ENCODE peak calls at places on chromosomes 5 and 9, in eight cellular contexts. R is gastrocnemius medialis, F is ovary, D is tibial nerve, L is adrenal gland, G is IMR-90, I is endothelial cell of umbilical vein, Q is body of pancreas. P is an unnamed sample.
A peak's percentile ranks its signal among the peaks of the same experiment; 100 is the strongest.

GRCh38 chr5:73912755-73913365 is 286.9 kb downstream of the ARHGEF28 start:
- DNase-seq in R (no peak), F (no peak), D (no peak), L (no peak), G (peak; percentile 29), I (no peak), Q (no peak), P (no peak)

GRCh38 chr5:158725223-158725825 is 374.4 kb downstream of the EBF1 start:
- DNase-seq in R (no peak), F (no peak), D (no peak), L (no peak), G (no peak), I (no peak), Q (no peak), P (peak; percentile 19)

GRCh38 chr5:6907320-6907918 is 194.2 kb downstream of the TENT4A start:
- DNase-seq in R (no peak), F (no peak), D (no peak), L (no peak), G (no peak), I (no peak), Q (no peak), P (no peak)

GRCh38 chr9:15349892-15350761 is 43.1 kb upstream of the TTC39B start:
- DNase-seq in R (no peak), F (no peak), D (no peak), L (peak; percentile 17), G (peak; percentile 18), I (no peak), Q (no peak), P (peak; percentile 29)

GRCh38 chr9:129886226-129887174 is 51.2 kb downstream of the USP20 start:
- DNase-seq in R (no peak), F (no peak), D (no peak), L (no peak), G (no peak), I (peak; percentile 55), Q (no peak), P (peak; percentile 83)

GRCh38 chr9:100285601-100286000 is 67.1 kb downstream of the TEX10 start:
- DNase-seq in R (no peak), F (no peak), D (no peak), L (no peak), G (no peak), I (no peak), Q (no peak), P (no peak)

GRCh38 chr9:110321055-110321454 is 16.6 kb downstream of the TXNDC8 start:
- DNase-seq in R (no peak), F (no peak), D (no peak), L (no peak), G (no peak), I (no peak), Q (no peak), P (no peak)

GRCh38 chr9:129170229-129170628 is 7.8 kb downstream of the IER5L start:
- DNase-seq in R (no peak), F (no peak), D (no peak), L (no peak), G (peak; percentile 41), I (peak; percentile 17), Q (no peak), P (peak; percentile 29)

GRCh38 chr5:139090566-139090965 is 107.6 kb downstream of the SIL1 start:
- DNase-seq in R (no peak), F (no peak), D (no peak), L (no peak), G (no peak), I (no peak), Q (no peak), P (no peak)

GRCh38 chr5:146051678-146052077 is 53.7 kb downstream of the PLAC8L1 start:
- DNase-seq in R (no peak), F (no peak), D (no peak), L (no peak), G (peak; percentile 85), I (no peak), Q (no peak), P (no peak)

GRCh38 chr9:98764351-98764750 is 32.0 kb downstream of the ANKS6 start:
- DNase-seq in R (no peak), F (no peak), D (no peak), L (no peak), G (peak; percentile 24), I (no peak), Q (no peak), P (no peak)

GRCh38 chr9:135741276-135742219 is 39.6 kb downstream of the KCNT1 start:
- DNase-seq in R (no peak), F (no peak), D (no peak), L (no peak), G (no peak), I (no peak), Q (no peak), P (no peak)

DNA sequence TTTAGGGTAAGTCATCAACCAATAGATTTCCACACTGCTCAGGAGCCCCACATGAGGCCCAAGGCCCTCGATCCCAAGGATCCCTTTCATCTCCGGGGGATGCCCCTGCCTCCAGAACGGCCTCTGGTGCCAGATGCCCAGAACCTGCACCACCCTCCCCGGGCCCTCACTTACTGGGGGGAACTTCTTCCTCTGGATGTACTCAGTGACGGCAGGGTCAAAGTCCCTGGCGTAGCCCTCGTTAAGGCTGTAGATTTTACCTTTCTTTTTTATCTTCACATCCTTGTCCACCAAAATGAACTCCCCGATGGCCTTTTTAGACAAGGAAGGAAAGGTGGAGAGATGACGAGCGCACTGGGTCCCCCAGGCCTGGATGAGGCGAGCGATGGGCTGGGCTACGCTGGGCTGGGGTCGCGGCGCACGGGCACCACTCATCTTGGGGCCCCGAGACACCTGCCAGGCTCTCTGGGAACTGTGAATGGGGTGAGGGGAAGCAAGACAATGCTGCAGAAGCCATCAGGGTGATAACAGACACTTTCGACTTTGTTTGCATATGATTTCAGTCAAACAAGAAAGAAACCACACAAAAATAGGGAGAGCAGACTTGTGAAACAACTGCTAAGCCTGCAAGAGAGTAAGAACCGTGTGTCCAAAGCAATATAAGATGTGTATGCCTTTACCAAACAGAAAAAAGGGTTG is 13.2 kb upstream of the FBP2 start:
- DNase-seq in R (no peak), F (no peak), D (no peak), L (no peak), G (no peak), I (no peak), Q (no peak), P (no peak)
- H3K4me3 ChIP-seq in R (no peak overlapping the region), F (no peak overlapping the region), D (no peak overlapping the region), L (no peak overlapping the region), G (no peak overlapping the region), I (no peak overlapping the region), Q (no peak overlapping the region), P (no peak overlapping the region)

DNA sequence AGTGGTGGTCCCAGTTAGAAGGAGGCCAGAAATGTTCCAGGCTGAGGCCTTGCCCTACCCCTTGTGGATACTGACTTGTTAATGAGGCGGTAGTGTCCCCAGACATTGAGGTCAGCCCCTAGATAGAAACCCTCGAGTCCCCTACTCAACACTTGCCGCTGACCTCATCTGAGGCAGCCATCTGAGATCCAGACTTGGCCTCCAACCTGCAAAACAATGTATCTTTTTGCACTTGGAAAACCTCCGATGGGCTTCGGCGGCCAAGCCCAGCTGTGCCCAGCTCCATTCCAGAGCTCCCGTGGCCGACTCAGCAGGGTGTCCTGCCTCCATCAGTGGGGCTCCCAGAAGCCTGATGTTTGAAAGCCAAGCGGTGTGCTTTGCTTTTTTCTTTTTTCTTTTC is 122.1 kb downstream of the WNK2 start:
- DNase-seq in R (no peak), F (no peak), D (no peak), L (no peak), G (no peak), I (no peak), Q (no peak), P (no peak)
- TF ChIP-seq POLR2A in R (no peak), F (no peak), D (no peak), L (no peak), G (no peak), I (no peak), Q (no peak), P (no peak)

GRCh38 chr5:127839496-127840197 is 136.5 kb downstream of the CCDC192 start:
- DNase-seq in R (no peak), F (no peak), D (no peak), L (no peak), G (no peak), I (no peak), Q (peak; percentile 4), P (peak; percentile 40)
- H3K4me3 ChIP-seq in R (no peak overlapping the region), F (no peak overlapping the region), D (no peak overlapping the region), L (no peak overlapping the region), G (no peak overlapping the region), I (no peak overlapping the region), Q (no peak overlapping the region), P (no peak overlapping the region)

GRCh38 chr9:116966199-116966598 is 279.1 kb downstream of the TRIM32 start:
- DNase-seq in R (no peak), F (no peak), D (no peak), L (no peak), G (no peak), I (no peak), Q (no peak), P (no peak)
- TF ChIP-seq POLR2A in R (no peak), F (no peak), D (no peak), L (no peak), G (no peak), I (no peak), Q (no peak), P (no peak)

GRCh38 chr5:107602896-107603295 is 67.8 kb downstream of the EFNA5 start:
- DNase-seq in R (no peak), F (no peak), D (no peak), L (no peak), G (no peak), I (no peak), Q (no peak), P (no peak)

GRCh38 chr5:107607196-107607595 is 63.5 kb downstream of the EFNA5 start:
- DNase-seq in R (no peak), F (no peak), D (no peak), L (no peak), G (no peak), I (no peak), Q (no peak), P (no peak)

GRCh38 chr5:107605596-107606125 is 65.1 kb downstream of the EFNA5 start:
- DNase-seq in R (no peak), F (no peak), D (no peak), L (no peak), G (no peak), I (peak; percentile 58), Q (no peak), P (no peak)

GRCh38 chr5:107604990-107605389 is 65.7 kb downstream of the EFNA5 start:
- DNase-seq in R (no peak), F (no peak), D (no peak), L (no peak), G (peak; percentile 37), I (no peak), Q (no peak), P (no peak)

GRCh38 chr5:107604146-107604910 is 66.4 kb downstream of the EFNA5 start:
- DNase-seq in R (no peak), F (no peak), D (no peak), L (no peak), G (no peak), I (no peak), Q (no peak), P (no peak)
- H3K4me3 ChIP-seq in R (no peak overlapping the region), F (no peak overlapping the region), D (no peak overlapping the region), L (no peak overlapping the region), G (no peak overlapping the region), I (no peak overlapping the region), Q (no peak overlapping the region), P (no peak overlapping the region)

GRCh38 chr9:137086531-137087408 is at the start of gene MAN1B1:
- DNase-seq in R (peak; percentile 99), F (peak; percentile 98), D (peak; percentile 94), L (peak; percentile 99), G (peak; percentile 98), I (peak; percentile 100), Q (peak; percentile 100), P (peak; percentile 99)
- TF ChIP-seq POLR2A in R (peak; percentile 83), F (peak; percentile 87), D (peak; percentile 77), L (peak; percentile 89), G (peak; percentile 58), I (peak; percentile 89), Q (peak; percentile 84), P (peak; percentile 60)

GRCh38 chr9:114570742-114571141 is 16.8 kb upstream of the ATP6V1G1 start:
- DNase-seq in R (no peak), F (no peak), D (no peak), L (no peak), G (no peak), I (no peak), Q (no peak), P (no peak)
- H3K4me3 ChIP-seq in R (no peak overlapping the region), F (no peak overlapping the region), D (no peak overlapping the region), L (no peak overlapping the region), G (no peak overlapping the region), I (no peak overlapping the region), Q (no peak overlapping the region), P (no peak overlapping the region)